ENCODE peak calls at places on chromosomes 5 and 9, in seven cellular contexts. Y is H1, H is GM12878, Q is HepG2, I is HCT116, D is SK-N-SH, E is K562. L is an unnamed sample.

GRCh38 chr9:20269620-20270019 is 352.7 kb downstream of the MLLT3 start:
- DNase-seq in Q (no peak), I (no peak), Y (no peak), D (no peak), H (no peak), E (no peak), L (no peak)

GRCh38 chr5:219492-219891 is 1.4 kb downstream of the SDHA start:
- DNase-seq in D (no peak), Q (no peak), I (no peak), E (no peak), H (no peak), Y (no peak), L (no peak)

GRCh38 chr5:130151239-130151638 is 247.0 kb downstream of the CHSY3 start:
- DNase-seq in E (no peak), I (no peak), Y (no peak), D (no peak), Q (no peak), H (no peak), L (no peak)

GRCh38 chr9:38707885-38708640 is 11.9 kb downstream of the FAM240B start:
- DNase-seq in Y (no peak), D (no peak), E (peak), H (no peak), I (no peak), Q (no peak), L (no peak)

GRCh38 chr5:76473676-76474075 is 70.6 kb downstream of the IQGAP2 start:
- DNase-seq in D (no peak), I (no peak), Q (no peak), E (no peak), Y (no peak), H (no peak), L (no peak)

GRCh38 chr5:14267166-14267838 is 124.2 kb downstream of the TRIO start:
- DNase-seq in Y (no peak), E (peak), I (no peak), H (no peak), D (no peak), Q (peak), L (no peak)

GRCh38 chr5:31987985-31988710 is 186.0 kb downstream of the GOLPH3 start:
- DNase-seq in E (no peak), Y (no peak), D (no peak), H (no peak), Q (no peak), I (peak), L (no peak)

GRCh38 chr5:43815504-43815903 is 212.5 kb downstream of the NNT start:
- DNase-seq in Q (no peak), I (no peak), Y (no peak), H (no peak), E (no peak), D (no peak), L (no peak)

GRCh38 chr5:140796718-140797095 is 2.1 kb downstream of the PCDHA2 start:
- DNase-seq in E (no peak), Q (no peak), Y (no peak), D (no peak), H (no peak), I (no peak), L (no peak)

GRCh38 chr9:112485574-112485973 is 1.1 kb upstream of the KIAA1958 start:
- DNase-seq in H (no peak), Y (no peak), D (no peak), E (no peak), Q (no peak), I (no peak), L (no peak)

GRCh38 chr5:14594378-14595074 is 12.9 kb downstream of the OTULINL start:
- DNase-seq in Q (no peak), H (no peak), I (no peak), D (peak), Y (no peak), E (no peak), L (no peak)

GRCh38 chr5:213803-214395 is 4.1 kb downstream of the CCDC127 start:
- DNase-seq in I (no peak), H (no peak), E (no peak), Q (no peak), Y (no peak), D (no peak), L (no peak)

GRCh38 chr9:76159288-76159926 is 234.8 kb downstream of the RFK start:
- DNase-seq in Q (no peak), H (no peak), E (no peak), I (no peak), D (no peak), Y (no peak), L (no peak)

GRCh38 chr9:131625848-131626670 is 80.7 kb downstream of the PRRT1B start:
- DNase-seq in Q (no peak), I (no peak), H (no peak), D (peak), E (no peak), Y (no peak), L (no peak)

GRCh38 chr5:150542933-150543445 is 35.1 kb downstream of the NDST1 start:
- DNase-seq in D (no peak), H (no peak), Q (peak), I (no peak), E (no peak), Y (no peak), L (no peak)

GRCh38 chr9:4423207-4423610 is 67.1 kb upstream of the SLC1A1 start:
- DNase-seq in H (no peak), Q (no peak), I (no peak), E (no peak), Y (peak), D (no peak), L (no peak)

GRCh38 chr9:122579874-122580273 is 3.3 kb downstream of the OR1L8 start:
- DNase-seq in H (no peak), Y (no peak), Q (no peak), D (no peak), I (no peak), E (peak), L (no peak)

GRCh38 chr5:124289122-124289521 is 457.3 kb downstream of the ZNF608 start:
- DNase-seq in Q (no peak), I (no peak), H (no peak), D (peak), E (no peak), Y (no peak), L (no peak)

GRCh38 chr5:143717400-143717799 is 94.6 kb upstream of the HMHB1 start:
- DNase-seq in I (no peak), D (no peak), Y (no peak), E (no peak), Q (no peak), H (no peak), L (no peak)

GRCh38 chr5:171437286-171437821 is 17.9 kb downstream of the FGF18 start:
- DNase-seq in Y (no peak), H (no peak), I (no peak), E (no peak), D (peak), Q (no peak), L (no peak)

GRCh38 chr5:58759745-58760144 is 176.9 kb downstream of the RAB3C start:
- DNase-seq in Y (no peak), I (no peak), H (peak), Q (no peak), E (no peak), D (no peak), L (no peak)

GRCh38 chr5:140319833-140320232 is 16.9 kb upstream of the PFDN1 start:
- DNase-seq in I (no peak), D (no peak), E (no peak), Q (no peak), H (no peak), Y (no peak), L (no peak)

GRCh38 chr9:112361602-112362001 is 18.3 kb upstream of the HSDL2 start:
- DNase-seq in E (no peak), D (peak), Y (no peak), Q (peak), I (peak), H (no peak), L (no peak)

GRCh38 chr5:150021491-150022162 is 21.1 kb downstream of the HMGXB3 start:
- DNase-seq in I (peak), H (no peak), Y (no peak), D (no peak), E (no peak), Q (no peak), L (no peak)

GRCh38 chr9:127789179-127789578 is 3.3 kb downstream of the CDK9 start:
- DNase-seq in I (no peak), Y (no peak), H (no peak), D (no peak), Q (no peak), E (no peak), L (no peak)

GRCh38 chr5:34625246-34625645 is 30.9 kb upstream of the RAI14 start:
- DNase-seq in Y (no peak), H (no peak), D (no peak), Q (no peak), E (no peak), I (no peak), L (no peak)
- TF ChIP-seq JUND in Y (no peak), H (no peak), D (no peak), Q (no peak), E (no peak), I (no peak), L (no peak)

GRCh38 chr9:100409176-100409556 is 17.8 kb upstream of the MSANTD3 start:
- DNase-seq in Y (no peak), H (no peak), I (no peak), D (no peak), E (no peak), Q (no peak), L (no peak)

GRCh38 chr9:100406962-100407361 is 20.0 kb upstream of the MSANTD3 start:
- DNase-seq in Q (no peak), H (no peak), Y (no peak), I (no peak), E (peak), D (no peak), L (no peak)

GRCh38 chr9:100411472-100412270 is 15.3 kb upstream of the MSANTD3 start:
- DNase-seq in Y (peak), E (no peak), Q (peak), H (peak), I (no peak), D (peak), L (no peak)

GRCh38 chr9:100413839-100414420 is 13.0 kb upstream of the MSANTD3 start:
- DNase-seq in Q (no peak), H (no peak), Y (peak), I (no peak), E (no peak), D (no peak), L (no peak)

DNA sequence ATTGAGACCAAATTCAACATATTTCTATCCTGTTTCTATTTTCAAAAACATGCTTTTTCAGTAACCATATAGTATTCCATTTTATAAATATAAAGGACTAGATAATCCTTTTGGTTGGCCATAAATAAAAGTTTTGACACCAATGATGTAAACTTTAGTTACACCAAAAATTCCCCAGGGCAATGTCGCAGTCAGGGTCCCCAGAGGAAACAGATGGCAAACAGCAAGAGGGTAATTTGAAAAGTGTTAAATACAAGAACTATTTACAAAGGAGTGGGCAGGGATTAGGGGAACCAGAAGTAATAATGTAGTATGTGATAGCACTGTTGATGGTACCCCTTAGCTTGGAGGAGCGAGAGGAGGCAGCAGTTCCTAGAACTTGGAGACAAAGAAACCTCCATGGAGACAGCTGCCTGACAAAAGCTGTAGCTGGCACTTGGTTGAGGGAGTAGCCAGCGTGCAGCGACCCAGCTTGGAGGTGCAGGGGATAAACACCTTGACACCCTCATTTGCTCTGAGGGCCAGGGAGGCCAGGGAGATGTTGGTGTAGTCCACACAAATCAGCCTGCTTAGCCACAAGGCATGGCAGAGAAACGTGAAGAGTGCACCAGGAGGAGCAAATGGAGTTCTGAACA is 18.3 kb upstream of the MSANTD3 start:
- DNase-seq in H (no peak), D (no peak), I (no peak), E (no peak), Y (peak), Q (no peak), L (no peak)
- TF ChIP-seq JUND in H (no peak), D (no peak), I (no peak), E (no peak), Y (no peak), Q (no peak), L (no peak)

GRCh38 chr5:134095293-134095692 is 19.2 kb upstream of the TCF7 start:
- DNase-seq in Y (no peak), Q (no peak), H (no peak), E (no peak), I (no peak), D (no peak), L (no peak)

GRCh38 chr5:134097221-134097620 is 17.3 kb upstream of the TCF7 start:
- DNase-seq in D (no peak), I (no peak), Q (no peak), H (no peak), E (no peak), Y (no peak), L (no peak)

GRCh38 chr5:134098690-134099089 is 15.8 kb upstream of the TCF7 start:
- DNase-seq in Y (no peak), I (no peak), E (no peak), Q (peak), H (no peak), D (no peak), L (no peak)

GRCh38 chr5:134093351-134093750 is 21.1 kb upstream of the TCF7 start:
- DNase-seq in D (no peak), E (no peak), Q (no peak), H (no peak), I (no peak), Y (no peak), L (no peak)

DNA sequence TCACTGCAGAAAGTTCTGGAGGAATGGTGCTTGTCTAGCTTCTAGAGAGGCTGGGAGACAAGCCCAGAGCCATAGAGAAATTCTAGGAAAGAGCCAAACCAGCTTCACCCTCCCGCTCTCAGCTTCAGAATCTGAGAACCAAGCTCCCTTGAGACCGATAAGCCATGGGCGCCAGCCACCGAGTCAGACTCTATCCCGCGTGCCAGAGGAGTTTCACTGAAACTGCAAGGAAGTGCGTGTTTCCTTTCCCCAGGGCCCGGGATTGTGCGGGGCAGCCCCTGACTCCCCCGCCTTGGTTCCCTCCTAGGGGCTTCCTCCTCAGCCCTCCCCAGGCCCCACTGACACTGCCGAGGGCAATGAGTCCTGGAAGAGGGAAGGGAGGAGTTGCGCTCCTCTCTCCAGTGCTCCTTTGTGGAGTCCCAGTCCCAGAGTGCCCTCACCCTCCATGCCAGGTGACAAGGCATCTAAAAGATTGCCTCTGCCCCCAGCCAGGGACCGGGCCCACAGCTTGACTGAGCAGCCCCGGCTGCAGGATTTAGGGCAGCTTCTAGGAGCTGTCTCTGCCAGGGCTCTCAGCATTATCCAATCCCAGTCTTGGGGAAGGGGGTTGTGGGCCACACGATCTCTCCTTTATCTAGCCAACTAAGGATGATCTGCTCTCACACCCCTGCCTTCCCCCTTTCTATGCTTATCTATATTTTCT is 18.4 kb upstream of the TCF7 start:
- DNase-seq in Q (no peak), Y (no peak), I (no peak), D (no peak), E (no peak), H (no peak), L (no peak)
- TF ChIP-seq JUND in Q (no peak), Y (no peak), I (no peak), D (no peak), E (no peak), H (no peak), L (no peak)

DNA sequence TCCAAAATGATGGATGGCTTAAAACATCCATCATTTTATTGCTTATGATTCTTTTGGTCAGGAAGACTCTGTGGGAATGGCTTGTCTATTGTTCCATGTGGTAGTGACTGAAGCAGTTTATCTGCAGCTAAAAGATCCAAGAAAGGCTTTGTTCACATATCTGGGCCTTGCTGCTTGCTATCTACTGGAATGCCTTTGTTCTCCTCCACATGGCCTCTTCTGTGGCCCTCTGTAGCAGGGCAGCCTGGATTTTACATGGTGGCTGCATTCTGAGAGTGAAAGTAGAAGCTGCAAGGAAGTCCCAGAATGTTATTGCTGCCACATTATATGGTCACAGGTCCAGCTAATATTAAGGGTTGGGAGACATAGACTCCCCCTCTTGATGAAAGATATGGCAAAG is 35.1 kb downstream of the DMXL1 start:
- DNase-seq in D (no peak), Y (no peak), E (no peak), Q (no peak), I (no peak), H (no peak), L (no peak)
- TF ChIP-seq JUND in D (no peak), Y (no peak), E (no peak), Q (no peak), I (no peak), H (no peak), L (no peak)

GRCh38 chr5:90017236-90017635 is 392.3 kb downstream of the CETN3 start:
- DNase-seq in I (no peak), Y (no peak), E (no peak), D (no peak), Q (no peak), H (no peak), L (no peak)

GRCh38 chr5:90022002-90022710 is 387.4 kb downstream of the CETN3 start:
- DNase-seq in H (no peak), E (no peak), D (no peak), Q (no peak), I (no peak), Y (no peak), L (no peak)

GRCh38 chr5:90020575-90021535 is 388.7 kb downstream of the CETN3 start:
- DNase-seq in E (no peak), I (peak), Q (peak), H (peak), D (no peak), Y (no peak), L (no peak)

DNA sequence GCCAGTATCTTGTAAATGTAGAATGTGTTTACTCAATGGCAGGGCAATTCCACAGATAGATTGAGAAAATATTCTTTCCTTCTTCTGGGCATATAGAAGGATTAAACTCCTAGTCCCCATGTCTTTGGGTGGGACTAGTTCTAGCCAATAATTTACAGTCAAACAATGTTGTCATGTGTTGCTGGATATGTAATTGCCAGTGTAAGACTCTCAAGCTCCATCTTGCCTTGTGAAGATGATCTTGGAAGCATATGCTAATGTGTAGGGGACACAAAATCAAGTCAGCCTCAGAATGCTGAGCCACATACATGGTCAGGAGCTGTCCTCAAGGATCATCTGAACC is 386.9 kb downstream of the CETN3 start:
- DNase-seq in Y (no peak), Q (no peak), I (no peak), H (no peak), E (no peak), D (no peak), L (no peak)
- TF ChIP-seq JUND in Y (no peak), Q (no peak), I (no peak), H (no peak), E (no peak), D (no peak), L (no peak)